ENCODE peak calls at places on chromosomes 12 and 14, in four cellular contexts. D, Z, B and G are unnamed samples.

GRCh38 chr14:23580948-23581281 is 2.3 kb upstream of the JPH4 start:
- DNase-seq in D (no peak), Z (no peak), B (no peak), G (no peak)

GRCh38 chr14:91327661-91328312 is 83.3 kb upstream of the GPR68 start:
- DNase-seq in D (no peak), Z (no peak), B (no peak), G (no peak)

GRCh38 chr14:63276016-63276415 is 42.7 kb downstream of the GPHB5 start:
- DNase-seq in D (no peak), Z (no peak), B (no peak), G (no peak)

GRCh38 chr14:51776102-51776894 is 84.1 kb upstream of the GNG2 start:
- DNase-seq in D (peak), Z (peak), B (no peak), G (peak)

GRCh38 chr14:74249433-74250375 is 10.5 kb downstream of the VSX2 start:
- DNase-seq in D (no peak), Z (no peak), B (no peak), G (no peak)

GRCh38 chr14:85532981-85533820 is 3.3 kb downstream of the FLRT2 start:
- DNase-seq in D (no peak), Z (peak), B (no peak), G (peak)

GRCh38 chr14:69378274-69378673 is 19.8 kb downstream of the ERH start:
- DNase-seq in D (no peak), Z (no peak), B (no peak), G (no peak)

GRCh38 chr12:49959570-49960473 is 1.9 kb upstream of the AQP5 start:
- DNase-seq in D (no peak), Z (no peak), B (no peak), G (no peak)

GRCh38 chr14:104546591-104547309 is 32.8 kb upstream of the C14orf180 start:
- DNase-seq in D (no peak), Z (peak), B (no peak), G (no peak)

GRCh38 chr12:122423258-122424165 is 1.0 kb upstream of the CLIP1 start:
- DNase-seq in D (peak), Z (peak), B (no peak), G (peak)

GRCh38 chr12:75974323-75975273 is 57.0 kb downstream of the PHLDA1 start:
- DNase-seq in D (no peak), Z (no peak), B (no peak), G (no peak)

GRCh38 chr12:118189761-118190181 is 53.8 kb downstream of the PEBP1 start:
- DNase-seq in D (no peak), Z (peak), B (no peak), G (peak)

GRCh38 chr12:75489613-75490210 is 9.2 kb downstream of the GLIPR1 start:
- DNase-seq in D (no peak), Z (no peak), B (no peak), G (peak)

GRCh38 chr14:34665785-34666425 is 36.0 kb upstream of the SNX6 start:
- DNase-seq in D (peak), Z (no peak), B (no peak), G (peak)

GRCh38 chr12:53292441-53292840 is 2.9 kb upstream of the PFDN5 start:
- DNase-seq in D (no peak), Z (no peak), B (no peak), G (no peak)

GRCh38 chr14:74018029-74018703 is 922 bp downstream of the ENTPD5 start:
- DNase-seq in D (no peak), Z (no peak), B (no peak), G (peak)

GRCh38 chr14:104885973-104886689 is 21.1 kb downstream of the CEP170B start:
- DNase-seq in D (no peak), Z (peak), B (no peak), G (no peak)

GRCh38 chr14:63051301-63051700 is 6.0 kb upstream of the KCNH5 start:
- DNase-seq in D (no peak), Z (no peak), B (no peak), G (no peak)

GRCh38 chr14:95024380-95024779 is 132.9 kb downstream of the DICER1 start:
- DNase-seq in D (no peak), Z (no peak), B (no peak), G (no peak)

GRCh38 chr12:67716817-67717216 is 68.3 kb downstream of the DYRK2 start:
- DNase-seq in D (no peak), Z (no peak), B (no peak), G (peak)

GRCh38 chr12:2555487-2556082 is 239.2 kb upstream of the FKBP4 start:
- DNase-seq in D (no peak), Z (no peak), B (no peak), G (no peak)

GRCh38 chr14:94048676-94049624 is 22.8 kb downstream of the OTUB2 start:
- DNase-seq in D (no peak), Z (no peak), B (no peak), G (no peak)

GRCh38 chr14:102316048-102316745 is 3.3 kb upstream of the ZNF839 start:
- DNase-seq in D (peak), Z (no peak), B (no peak), G (peak)
- TF ChIP-seq CHD1 in D (no peak), Z (no peak), B (no peak), G (no peak)

GRCh38 chr12:127343941-127344340 is 923.0 kb upstream of the TMEM132C start:
- DNase-seq in D (no peak), Z (no peak), B (no peak), G (no peak)
- TF ChIP-seq CHD1 in D (no peak), Z (no peak), B (no peak), G (no peak)

GRCh38 chr12:65430571-65431306 is 152.3 kb downstream of the MSRB3 start:
- DNase-seq in D (no peak), Z (no peak), B (no peak), G (peak)
- TF ChIP-seq CHD1 in D (no peak), Z (no peak), B (no peak), G (no peak)

GRCh38 chr12:51994959-51995358 is 11.8 kb upstream of the TAMALIN start:
- DNase-seq in D (no peak), Z (no peak), B (no peak), G (peak)
- TF ChIP-seq CHD1 in D (no peak), Z (no peak), B (no peak), G (no peak)

GRCh38 chr14:22011243-22011642 is 337.6 kb upstream of the OR4E1 start:
- DNase-seq in D (no peak), Z (no peak), B (no peak), G (no peak)

GRCh38 chr14:22010532-22011242 is 337.1 kb upstream of the OR4E1 start:
- DNase-seq in D (no peak), Z (no peak), B (no peak), G (no peak)

GRCh38 chr14:22008766-22009165 is 335.1 kb upstream of the OR4E1 start:
- DNase-seq in D (no peak), Z (no peak), B (no peak), G (no peak)

GRCh38 chr14:22007278-22008097 is 333.9 kb upstream of the OR4E1 start:
- DNase-seq in D (no peak), Z (no peak), B (no peak), G (no peak)

GRCh38 chr14:22008098-22008412 is 334.4 kb upstream of the OR4E1 start:
- DNase-seq in D (no peak), Z (no peak), B (no peak), G (no peak)
- TF ChIP-seq CHD1 in D (no peak), Z (no peak), B (no peak), G (no peak)